ENCODE peak calls at places on chromosome 12, in four cellular contexts. K is caudate nucleus, G is nucleus accumbens, V is kidney tubule cell. T is an unnamed sample.

GRCh38 chr12:54166543-54167499 is 22.0 kb downstream of the SMUG1 start:
- DNase-seq in V (no peak), K (no peak), G (no peak), T (no peak)

GRCh38 chr12:6570264-6570887 is 2.3 kb upstream of the NOP2 start:
- DNase-seq in K (no peak), V (peak), G (no peak), T (no peak)

GRCh38 chr12:99059824-99060526 is 414.9 kb downstream of the APAF1 start:
- DNase-seq in G (no peak), V (no peak), K (no peak), T (peak)

GRCh38 chr12:93020225-93020997 is 91.3 kb upstream of the EEA1 start:
- DNase-seq in G (no peak), K (no peak), V (no peak), T (no peak)

GRCh38 chr12:51339750-51340149 is 6.7 kb downstream of the CELA1 start:
- DNase-seq in K (no peak), G (no peak), V (no peak), T (no peak)

GRCh38 chr12:113204806-113205205 is 16.5 kb upstream of the TPCN1 start:
- DNase-seq in K (no peak), G (no peak), V (peak), T (no peak)

GRCh38 chr12:33734871-33735270 is 287.4 kb upstream of the ALG10 start:
- DNase-seq in K (no peak), V (no peak), G (no peak), T (no peak)

GRCh38 chr12:6039894-6040601 is 84.4 kb downstream of the VWF start:
- DNase-seq in G (no peak), V (peak), K (no peak), T (peak)

GRCh38 chr12:80941916-80942315 is 4.2 kb upstream of the LIN7A start:
- DNase-seq in K (no peak), V (no peak), G (no peak), T (no peak)

GRCh38 chr12:95574799-95575452 is 23.6 kb upstream of the USP44 start:
- DNase-seq in G (no peak), V (peak), K (no peak), T (no peak)

GRCh38 chr12:27291862-27292261 is 40.8 kb upstream of the BMAL2 start:
- DNase-seq in G (no peak), K (no peak), V (no peak), T (no peak)

GRCh38 chr12:48881652-48882324 is 16.1 kb upstream of the RND1 start:
- DNase-seq in K (no peak), G (no peak), V (no peak), T (no peak)

GRCh38 chr12:97650242-97650641 is 187.6 kb downstream of the RMST start:
- DNase-seq in G (no peak), V (peak), K (no peak), T (no peak)

GRCh38 chr12:85963322-85963721 is 89.2 kb downstream of the NTS start:
- DNase-seq in G (no peak), V (peak), K (no peak), T (no peak)

T was measured in mesothelial cell of epicardium.